ENCODE peak calls at places on chromosomes 12 and 14, in seven cellular contexts. S is H1, K is mesenchymal stem cell, C is IMR-90, R is trophoblast cell, L is H9, O is mesendoderm. G is an unnamed sample.

GRCh38 chr12:100234166-100234565 is 32.7 kb downstream of the DEPDC4 start:
- DNase-seq in S (no peak), K (peak; percentile 91), C (peak; percentile 69), R (peak; percentile 66), L (no peak), O (peak; percentile 65), G (no peak)

GRCh38 chr14:72621387-72622065 is 272.4 kb downstream of the DPF3 start:
- DNase-seq in S (peak; percentile 40), K (no peak), C (no peak), R (no peak), L (no peak), O (no peak), G (no peak)

GRCh38 chr14:72430457-72430856 is 463.4 kb downstream of the DPF3 start:
- DNase-seq in S (no peak), K (no peak), C (no peak), R (no peak), L (no peak), O (no peak), G (no peak)

GRCh38 chr12:26153421-26154154 is 28.8 kb upstream of the BHLHE41 start:
- DNase-seq in S (no peak), K (peak; percentile 97), C (peak; percentile 97), R (peak; percentile 70), L (no peak), O (no peak), G (no peak)

GRCh38 chr12:124510301-124510970 is 57.0 kb downstream of the NCOR2 start:
- DNase-seq in S (no peak), K (no peak), C (no peak), R (no peak), L (peak; percentile 56), O (no peak), G (no peak)

GRCh38 chr14:106518054-106518943 is 991.9 kb downstream of the TMEM121 start:
- DNase-seq in S (no peak), K (no peak), C (no peak), R (no peak), L (no peak), O (no peak), G (no peak)

GRCh38 chr14:32020882-32021281 is 56.2 kb upstream of the ARHGAP5 start:
- DNase-seq in S (no peak), K (no peak), C (no peak), R (no peak), L (no peak), O (no peak), G (no peak)

GRCh38 chr12:7750350-7750749 is 3.2 kb upstream of the CLEC4C start:
- DNase-seq in S (no peak), K (no peak), C (no peak), R (no peak), L (no peak), O (no peak), G (no peak)

GRCh38 chr14:80434574-80435321 is 223.4 kb upstream of the DIO2 start:
- DNase-seq in S (no peak), K (peak; percentile 15), C (peak; percentile 45), R (peak; percentile 91), L (peak; percentile 54), O (peak; percentile 77), G (no peak)

GRCh38 chr14:24013654-24014514 is 25.2 kb downstream of the DHRS4L2 start:
- DNase-seq in S (no peak), K (peak; percentile 79), C (peak; percentile 71), R (peak; percentile 33), L (peak; percentile 69), O (peak; percentile 86), G (peak; percentile 67)

GRCh38 chr12:11508699-11509098 is 113.3 kb upstream of the PRB2 start:
- DNase-seq in S (no peak), K (peak; percentile 3), C (peak; percentile 45), R (peak; percentile 35), L (peak; percentile 54), O (peak; percentile 67), G (no peak)

GRCh38 chr12:109951751-109952150 is 44.4 kb downstream of the GIT2 start:
- DNase-seq in S (no peak), K (peak; percentile 32), C (peak; percentile 98), R (peak; percentile 80), L (peak; percentile 61), O (peak; percentile 51), G (no peak)

DNA sequence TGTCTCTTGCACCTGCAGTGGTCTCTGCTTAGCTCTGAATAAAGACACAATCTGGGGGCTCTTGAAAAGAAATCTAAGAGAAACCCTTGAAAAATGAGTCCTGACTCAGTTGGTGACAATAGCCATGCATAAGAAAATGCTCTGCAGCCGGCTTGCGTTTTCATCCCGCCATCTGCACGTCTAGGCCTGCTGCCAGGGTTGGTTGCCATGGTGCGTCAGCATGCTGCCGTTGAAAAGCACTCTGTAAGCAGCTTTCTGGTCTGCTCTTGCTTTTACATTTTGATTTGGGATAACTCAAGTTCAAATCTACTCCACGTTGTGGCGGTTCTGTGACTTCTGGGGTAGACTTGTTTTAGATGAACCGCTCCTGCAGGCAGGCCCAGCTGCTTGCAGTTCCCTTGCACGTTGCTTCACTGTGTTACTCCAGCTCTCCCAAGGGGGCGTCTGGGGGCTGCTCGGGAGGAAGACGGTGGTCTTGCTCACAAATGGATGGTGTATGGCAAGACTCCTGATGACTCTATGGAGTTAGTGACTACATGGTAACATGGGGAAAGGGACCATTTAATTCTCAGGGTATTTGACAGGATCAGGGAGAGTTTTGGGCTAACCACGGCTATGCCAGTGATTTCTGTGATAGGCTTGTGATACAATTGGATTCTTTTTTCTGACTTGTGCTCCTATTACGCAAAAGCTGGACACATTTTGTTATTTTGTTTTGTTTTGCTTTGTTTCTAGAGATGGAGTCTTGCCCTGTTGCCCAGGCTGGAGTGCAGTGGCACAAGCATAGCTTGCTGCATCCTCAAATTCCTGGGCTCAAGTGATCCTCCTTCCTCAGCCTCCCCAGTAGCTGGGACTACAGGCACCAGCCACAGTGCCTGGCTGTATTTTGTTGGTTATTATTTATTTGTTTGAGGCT is 15.8 kb downstream of the WNT5B start:
- DNase-seq in S (no peak), K (no peak), C (peak; percentile 91), R (no peak), L (no peak), O (no peak), G (no peak)
- H2BK120ac ChIP-seq in S (no peak overlapping the region), K (no peak overlapping the region), C (no peak overlapping the region), R (no peak overlapping the region), L (no peak overlapping the region), O (no peak overlapping the region), G (no peak overlapping the region)

GRCh38 chr12:67890726-67891125 is 98.5 kb upstream of the IFNG-AS1 start:
- DNase-seq in S (no peak), K (no peak), C (no peak), R (no peak), L (no peak), O (no peak), G (no peak)
- H3K4me1 ChIP-seq in S (no peaks in the 10 kb centered on the region), K (peaks cover 3% of the 10 kb centered on the region), C (no peaks in the 10 kb centered on the region), R (peaks cover 3% of the 10 kb centered on the region), L (no peaks in the 10 kb centered on the region), O (no peaks in the 10 kb centered on the region), G (no peaks in the 10 kb centered on the region)

DNA sequence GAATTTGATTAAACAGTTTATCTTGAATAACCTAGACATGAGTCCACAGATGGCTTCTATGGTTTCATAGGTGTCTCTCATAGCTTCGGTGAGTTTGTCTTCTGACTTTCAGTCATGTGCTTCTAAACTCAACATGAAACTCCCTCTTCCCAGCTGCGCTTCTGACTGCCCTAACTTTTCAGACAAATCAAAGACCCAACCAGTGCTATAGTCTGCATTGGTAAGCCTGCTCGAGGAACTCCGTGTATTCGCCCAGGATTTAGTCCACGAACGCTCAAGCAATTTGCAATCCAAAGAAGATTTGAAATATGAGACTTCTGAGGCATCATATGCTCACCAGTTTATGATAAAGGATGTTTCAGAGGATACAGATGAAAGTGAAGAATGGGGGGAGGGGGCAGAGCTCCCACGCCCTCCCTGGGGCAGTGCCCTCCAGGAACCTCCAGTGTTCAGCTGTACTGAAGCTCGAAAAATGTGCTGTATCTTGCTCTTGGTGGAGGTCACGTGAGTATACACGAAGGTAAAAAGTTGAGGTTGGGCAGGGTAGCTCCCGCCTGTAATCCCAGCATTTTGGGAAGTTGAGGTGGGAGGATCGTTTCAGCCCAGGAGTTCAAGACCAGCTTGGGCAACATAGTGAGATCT is 5.2 kb upstream of the RILPL2 start:
- DNase-seq in S (no peak), K (no peak), C (no peak), R (no peak), L (no peak), O (no peak), G (no peak)
- H2BK120ac ChIP-seq in S (no peak overlapping the region), K (no peak overlapping the region), C (no peak overlapping the region), R (no peak overlapping the region), L (no peak overlapping the region), O (no peak overlapping the region), G (no peak overlapping the region)

DNA sequence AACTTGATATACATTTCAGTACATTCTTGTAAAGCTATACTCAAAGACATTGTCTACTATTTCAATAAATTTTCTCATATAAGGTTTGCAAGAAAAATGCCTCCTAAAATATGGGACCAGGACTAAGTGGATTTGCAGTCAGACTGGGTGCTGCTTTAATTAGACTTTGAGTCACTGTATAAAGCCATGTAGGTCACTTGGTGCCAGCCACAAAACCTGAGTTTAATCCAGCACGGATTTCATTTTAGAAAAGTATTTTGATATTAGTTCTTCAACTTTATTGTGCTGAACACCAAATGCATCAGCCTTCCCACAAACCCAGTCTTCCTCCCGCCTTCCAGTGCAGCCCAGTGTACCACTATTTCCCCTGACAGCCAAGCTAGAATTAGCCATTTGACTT is 9.9 kb upstream of the NID2 start:
- DNase-seq in S (no peak), K (no peak), C (no peak), R (no peak), L (no peak), O (no peak), G (no peak)
- H3K4me1 ChIP-seq in S (no peaks in the 10 kb centered on the region), K (peaks cover 2% of the 10 kb centered on the region), C (peaks cover 33% of the 10 kb centered on the region), R (peaks cover 7% of the 10 kb centered on the region), L (no peaks in the 10 kb centered on the region), O (no peaks in the 10 kb centered on the region), G (peaks cover 2% of the 10 kb centered on the region)

GRCh38 chr12:46874642-46875041 is 48.8 kb upstream of the SLC38A4 start:
- DNase-seq in S (no peak), K (peak; percentile 52), C (peak; percentile 17), R (no peak), L (no peak), O (no peak), G (no peak)
- H2BK120ac ChIP-seq in S (no peak overlapping the region), K (no peak overlapping the region), C (no peak overlapping the region), R (no peak overlapping the region), L (no peak overlapping the region), O (no peak overlapping the region), G (no peak overlapping the region)

DNA sequence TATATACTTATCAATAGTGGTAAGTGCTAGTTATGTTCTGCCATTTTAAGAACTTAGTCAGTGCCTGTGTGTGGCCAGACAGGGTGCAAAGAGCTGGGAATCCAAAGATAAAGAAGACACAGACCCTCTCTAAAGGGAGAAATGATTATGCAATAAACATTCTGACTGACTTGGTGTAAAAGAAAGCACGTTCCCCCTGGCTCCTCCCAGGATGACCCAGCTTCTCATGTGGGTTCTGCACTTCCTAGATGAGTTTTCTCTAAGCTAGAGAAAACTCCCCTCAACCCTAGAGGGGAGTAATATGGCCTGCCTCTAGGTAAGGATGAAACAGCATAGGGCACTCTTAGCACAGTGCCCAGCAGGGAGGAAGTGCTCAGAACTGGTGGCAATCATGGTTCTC is 231.2 kb downstream of the VRK1 start:
- DNase-seq in S (no peak), K (no peak), C (no peak), R (no peak), L (no peak), O (no peak), G (no peak)
- H3K4me1 ChIP-seq in S (peaks cover 15% of the 10 kb centered on the region), K (peaks cover 2% of the 10 kb centered on the region), C (no peaks in the 10 kb centered on the region), R (no peaks in the 10 kb centered on the region), L (peaks cover 46% of the 10 kb centered on the region), O (peaks cover 2% of the 10 kb centered on the region), G (peaks cover 29% of the 10 kb centered on the region)

DNA sequence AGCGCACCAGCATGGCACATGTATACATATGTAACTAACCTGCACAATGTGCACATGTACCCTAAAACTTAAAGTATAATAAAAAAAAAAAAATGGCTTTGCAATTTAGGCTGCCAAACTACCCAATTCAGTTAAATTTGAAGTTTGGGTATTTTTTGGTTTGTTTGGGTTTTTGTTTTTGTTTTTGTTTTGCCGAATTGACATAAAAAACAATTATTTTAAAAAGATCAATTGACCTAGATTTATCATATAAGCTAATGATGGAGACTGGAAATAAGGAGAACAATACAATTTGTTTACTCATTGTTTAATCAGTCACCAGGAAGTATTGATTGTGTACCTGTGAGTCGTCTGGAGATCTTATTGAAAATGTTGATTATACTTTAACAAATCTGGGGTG is 62.1 kb upstream of the GARIN2 start:
- DNase-seq in S (no peak), K (no peak), C (no peak), R (no peak), L (no peak), O (no peak), G (no peak)
- H2BK120ac ChIP-seq in S (no peak overlapping the region), K (no peak overlapping the region), C (no peak overlapping the region), R (no peak overlapping the region), L (no peak overlapping the region), O (no peak overlapping the region), G (no peak overlapping the region)